ENCODE peak calls at places on chromosome 13, in five cellular contexts. O is endothelial cell, M is ovary, E is psoas muscle, X is keratinocyte. K is an unnamed sample.
A peak's percentile ranks its signal among the peaks of the same experiment; 100 is the strongest.

GRCh38 chr13:88622362-88622973 is 951.3 kb downstream of the SLITRK5 start:
- DNase-seq in O (no peak), M (no peak), X (peak; percentile 67), E (no peak), K (no peak)

GRCh38 chr13:59843040-59843439 is 320.7 kb downstream of the DIAPH3 start:
- DNase-seq in M (no peak), X (no peak), E (no peak), O (no peak), K (no peak)

GRCh38 chr13:89687066-89687465 is 1660.4 kb upstream of the MIR17HG start:
- DNase-seq in M (no peak), X (no peak), O (no peak), E (no peak), K (no peak)

GRCh38 chr13:26325876-26326275 is 71.9 kb downstream of the CDK8 start:
- DNase-seq in X (no peak), E (no peak), M (no peak), O (no peak), K (no peak)

GRCh38 chr13:42924290-42924803 is 67.7 kb downstream of the EPSTI1 start:
- DNase-seq in M (no peak), X (no peak), O (no peak), E (no peak), K (no peak)

GRCh38 chr13:50809133-50810090 is 34.1 kb downstream of the DLEU7 start:
- DNase-seq in X (no peak), O (no peak), M (no peak), E (no peak), K (no peak)

GRCh38 chr13:80668452-80668851 is 327.5 kb upstream of the SPRY2 start:
- DNase-seq in O (no peak), M (no peak), X (no peak), E (no peak), K (no peak)

GRCh38 chr13:37648604-37649003 is 50.0 kb upstream of the POSTN start:
- DNase-seq in X (no peak), M (no peak), O (no peak), E (no peak), K (no peak)

GRCh38 chr13:98889419-98890079 is 88.3 kb downstream of the DOCK9 start:
- DNase-seq in M (no peak), X (no peak), E (no peak), O (no peak), K (no peak)

GRCh38 chr13:19089315-19089714 is 92.3 kb downstream of the TUBA3C start:
- DNase-seq in M (no peak), E (no peak), X (no peak), O (no peak), K (no peak)

GRCh38 chr13:113835461-113836274 is 28.2 kb downstream of the GAS6 start:
- DNase-seq in O (no peak), E (peak; percentile 15), M (no peak), X (no peak), K (no peak)

GRCh38 chr13:113815151-113816058 is 48.5 kb downstream of the GAS6 start:
- DNase-seq in X (no peak), E (no peak), O (no peak), M (no peak), K (no peak)

GRCh38 chr13:59746291-59746962 is 417.3 kb downstream of the DIAPH3 start:
- DNase-seq in X (no peak), M (no peak), O (no peak), E (no peak), K (no peak)

GRCh38 chr13:99442273-99442895 is 58.9 kb upstream of the TM9SF2 start:
- DNase-seq in M (no peak), E (no peak), X (no peak), O (peak; percentile 42), K (no peak)

GRCh38 chr13:39364797-39365468 is 238.1 kb downstream of the LHFPL6 start:
- DNase-seq in M (no peak), E (no peak), O (no peak), X (no peak), K (peak; percentile 33)

GRCh38 chr13:42039946-42040729 is 8.3 kb upstream of the DGKH start:
- DNase-seq in X (no peak), O (peak; percentile 92), E (peak; percentile 94), M (peak; percentile 92), K (peak; percentile 81)

GRCh38 chr13:32448224-32448623 is 20.3 kb upstream of the N4BP2L1 start:
- DNase-seq in X (no peak), O (no peak), M (no peak), E (no peak), K (no peak)

GRCh38 chr13:57634829-57635165 is 3.3 kb downstream of the PCDH17 start:
- DNase-seq in X (no peak), O (peak; percentile 15), E (no peak), M (no peak), K (no peak)

GRCh38 chr13:99690426-99691189 is 189.3 kb downstream of the TM9SF2 start:
- DNase-seq in X (no peak), O (no peak), E (no peak), M (no peak), K (no peak)

GRCh38 chr13:43054803-43055802 is 31.7 kb downstream of the DNAJC15 start:
- DNase-seq in O (peak; percentile 5), X (no peak), M (peak; percentile 66), E (no peak), K (no peak)

GRCh38 chr13:99422556-99423220 is 78.6 kb upstream of the TM9SF2 start:
- DNase-seq in M (no peak), O (no peak), E (no peak), X (no peak), K (no peak)

GRCh38 chr13:100088648-100089601 is at the start of gene PCCA:
- DNase-seq in M (peak; percentile 96), O (peak; percentile 97), E (peak; percentile 97), X (no peak), K (peak; percentile 80)

GRCh38 chr13:20525144-20525600 is 485 bp downstream of the CRYL1 start:
- DNase-seq in O (no peak), M (peak; percentile 38), E (peak; percentile 34), X (no peak), K (no peak)

GRCh38 chr13:60226507-60226906 is 62.8 kb upstream of the DIAPH3 start:
- DNase-seq in O (peak; percentile 9), X (no peak), M (no peak), E (no peak), K (peak; percentile 2)

GRCh38 chr13:43316997-43317396 is 293.6 kb downstream of the DNAJC15 start:
- DNase-seq in X (no peak), M (no peak), O (no peak), E (peak; percentile 35), K (no peak)

GRCh38 chr13:32499538-32500210 is 38.9 kb downstream of the N4BP2L2 start:
- DNase-seq in O (no peak), X (no peak), E (no peak), M (no peak), K (no peak)

GRCh38 chr13:93922063-93922462 is 557.4 kb downstream of the DCT start:
- DNase-seq in O (no peak), E (no peak), X (no peak), M (no peak), K (no peak)

GRCh38 chr13:40048551-40048950 is 393.1 kb downstream of the COG6 start:
- DNase-seq in O (no peak), M (no peak), E (no peak), X (no peak), K (no peak)

GRCh38 chr13:65454403-65454802 is 1775.7 kb downstream of the PCDH9 start:
- DNase-seq in X (no peak), O (no peak), M (no peak), E (no peak), K (no peak)

GRCh38 chr13:50936681-50937080 is 27.1 kb downstream of the RNASEH2B start:
- DNase-seq in O (no peak), M (no peak), E (no peak), X (no peak), K (no peak)

GRCh38 chr13:30800107-30800506 is 64.8 kb downstream of the ALOX5AP start:
- DNase-seq in M (no peak), E (no peak), O (no peak), X (no peak), K (no peak)

GRCh38 chr13:47478985-47479384 is 522.1 kb downstream of the SUCLA2 start:
- DNase-seq in M (no peak), O (no peak), E (no peak), X (no peak), K (no peak)

GRCh38 chr13:100063333-100063732 is 25.6 kb upstream of the PCCA start:
- DNase-seq in E (no peak), O (no peak), X (no peak), M (no peak), K (no peak)

GRCh38 chr13:39538826-39539555 is 64.0 kb downstream of the LHFPL6 start:
- DNase-seq in X (no peak), M (no peak), O (no peak), E (no peak), K (no peak)

GRCh38 chr13:93248627-93249047 is 22.0 kb downstream of the GPC6 start:
- DNase-seq in E (no peak), O (peak; percentile 64), X (no peak), M (no peak), K (peak; percentile 61)

GRCh38 chr13:72458701-72459100 is 268.7 kb downstream of the MZT1 start:
- DNase-seq in O (no peak), E (no peak), X (no peak), M (no peak), K (peak; percentile 22)

GRCh38 chr13:39506559-39507390 is 96.2 kb downstream of the LHFPL6 start:
- DNase-seq in M (no peak), X (peak; percentile 95), E (no peak), O (no peak), K (no peak)

GRCh38 chr13:67829641-67830040 is 599.5 kb upstream of the PCDH9 start:
- DNase-seq in M (no peak), X (no peak), O (no peak), E (no peak), K (peak; percentile 12)

GRCh38 chr13:106521101-106521799 is 14.2 kb downstream of the EFNB2 start:
- DNase-seq in O (no peak), E (no peak), M (no peak), X (no peak), K (no peak)

DNA sequence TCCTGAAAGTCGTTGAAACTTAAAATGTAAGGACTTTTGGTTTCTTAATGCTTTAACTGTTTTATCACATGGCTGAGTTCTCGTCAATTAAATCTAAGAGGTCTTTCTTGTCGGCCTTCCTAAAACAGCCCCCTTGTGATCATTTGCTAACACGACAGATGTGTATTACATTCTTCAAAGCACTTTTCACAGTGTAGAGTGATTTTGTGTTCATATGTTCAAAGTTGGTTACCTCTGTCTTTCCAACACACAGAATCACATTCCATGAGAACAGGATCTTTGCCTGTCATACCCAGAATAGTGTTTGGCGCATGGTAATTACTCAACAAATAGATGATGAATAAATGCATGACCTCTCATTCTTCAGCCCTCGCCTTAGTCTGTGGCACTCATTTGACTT is 1.1 kb downstream of the GTF2F2 start:
- DNase-seq in E (no peak), M (no peak), O (no peak), X (no peak), K (no peak)
- TF ChIP-seq CTCF in E (no peak), M (no peak), O (peak; percentile 21), X (peak; percentile 32), K (peak; percentile 37)

GRCh38 chr13:102197193-102197592 is 204.7 kb downstream of the FGF14 start:
- DNase-seq in O (peak; percentile 14), E (no peak), M (no peak), X (no peak), K (no peak)
- TF ChIP-seq CTCF in O (no peak), E (no peak), M (no peak), X (peak; percentile 38), K (peak; percentile 54)

GRCh38 chr13:29369060-29369743 is 226.3 kb downstream of the SLC7A1 start:
- DNase-seq in X (no peak), E (no peak), O (peak; percentile 29), M (no peak), K (peak; percentile 10)
- TF ChIP-seq CTCF in X (peak; percentile 44), E (peak; percentile 40), O (peak; percentile 52), M (no peak), K (peak; percentile 71)

GRCh38 chr13:97307544-97307881 is 85.4 kb downstream of the MBNL2 start:
- DNase-seq in O (no peak), M (no peak), E (no peak), X (no peak), K (no peak)
- TF ChIP-seq CTCF in O (no peak), M (no peak), E (no peak), X (no peak), K (no peak)